ENCODE peak calls at places on chromosome 10, in six cellular contexts. M is IMR-90, R is mesenchymal stem cell, S is H1, Z is H9, E is neuronal stem cell. W is an unnamed sample.

GRCh38 chr10:24430591-24430990 is 221.7 kb downstream of the KIAA1217 start:
- DNase-seq in M (peak; percentile 23), R (no peak), S (no peak), Z (no peak), E (no peak), W (no peak)

GRCh38 chr10:14670551-14671240 is 104.0 kb downstream of the FAM107B start:
- DNase-seq in M (peak; percentile 82), R (peak; percentile 90), S (no peak), Z (peak; percentile 31), E (no peak), W (no peak)

GRCh38 chr10:65778753-65779152 is 1147.1 kb upstream of the LRRTM3 start:
- DNase-seq in M (no peak), R (no peak), S (no peak), Z (no peak), E (no peak), W (no peak)

GRCh38 chr10:27464993-27465392 is 39.1 kb upstream of the RAB18 start:
- DNase-seq in M (no peak), R (no peak), S (no peak), Z (no peak), E (no peak), W (no peak)

GRCh38 chr10:129658673-129659072 is 191.6 kb downstream of the MGMT start:
- DNase-seq in M (no peak), R (no peak), S (no peak), Z (peak; percentile 61), E (no peak), W (no peak)

GRCh38 chr10:97335188-97335619 is 675 bp upstream of the FRAT2 start:
- DNase-seq in M (no peak), R (no peak), S (peak; percentile 70), Z (peak; percentile 61), E (no peak), W (no peak)

GRCh38 chr10:95069286-95069685 is at the start of gene CYP2C8:
- DNase-seq in M (no peak), R (no peak), S (no peak), Z (no peak), E (no peak), W (no peak)

GRCh38 chr10:69906425-69906824 is 104.7 kb downstream of the COL13A1 start:
- DNase-seq in M (no peak), R (no peak), S (no peak), Z (no peak), E (no peak), W (no peak)

GRCh38 chr10:127945335-127945734 is 38.4 kb downstream of the PTPRE start:
- DNase-seq in M (peak; percentile 17), R (peak; percentile 70), S (no peak), Z (no peak), E (no peak), W (peak; percentile 87)

GRCh38 chr10:86344281-86344680 is 22.3 kb downstream of the GRID1 start:
- DNase-seq in M (no peak), R (no peak), S (no peak), Z (no peak), E (no peak), W (no peak)

GRCh38 chr10:112844681-112845080 is 105.4 kb upstream of the TCF7L2 start:
- DNase-seq in M (no peak), R (no peak), S (no peak), Z (no peak), E (no peak), W (no peak)

GRCh38 chr10:66627156-66627555 is 298.7 kb upstream of the LRRTM3 start:
- DNase-seq in M (no peak), R (peak; percentile 1), S (no peak), Z (peak; percentile 45), E (no peak), W (no peak)

GRCh38 chr10:49781247-49781646 is 19.1 kb upstream of the OGDHL start:
- DNase-seq in M (peak; percentile 21), R (no peak), S (no peak), Z (no peak), E (no peak), W (no peak)
- H3K4ac ChIP-seq in M (no peak overlapping the region), R (no peak overlapping the region), S (no peak overlapping the region), Z (no peak overlapping the region), E (no peak overlapping the region), W (no peak overlapping the region)

DNA sequence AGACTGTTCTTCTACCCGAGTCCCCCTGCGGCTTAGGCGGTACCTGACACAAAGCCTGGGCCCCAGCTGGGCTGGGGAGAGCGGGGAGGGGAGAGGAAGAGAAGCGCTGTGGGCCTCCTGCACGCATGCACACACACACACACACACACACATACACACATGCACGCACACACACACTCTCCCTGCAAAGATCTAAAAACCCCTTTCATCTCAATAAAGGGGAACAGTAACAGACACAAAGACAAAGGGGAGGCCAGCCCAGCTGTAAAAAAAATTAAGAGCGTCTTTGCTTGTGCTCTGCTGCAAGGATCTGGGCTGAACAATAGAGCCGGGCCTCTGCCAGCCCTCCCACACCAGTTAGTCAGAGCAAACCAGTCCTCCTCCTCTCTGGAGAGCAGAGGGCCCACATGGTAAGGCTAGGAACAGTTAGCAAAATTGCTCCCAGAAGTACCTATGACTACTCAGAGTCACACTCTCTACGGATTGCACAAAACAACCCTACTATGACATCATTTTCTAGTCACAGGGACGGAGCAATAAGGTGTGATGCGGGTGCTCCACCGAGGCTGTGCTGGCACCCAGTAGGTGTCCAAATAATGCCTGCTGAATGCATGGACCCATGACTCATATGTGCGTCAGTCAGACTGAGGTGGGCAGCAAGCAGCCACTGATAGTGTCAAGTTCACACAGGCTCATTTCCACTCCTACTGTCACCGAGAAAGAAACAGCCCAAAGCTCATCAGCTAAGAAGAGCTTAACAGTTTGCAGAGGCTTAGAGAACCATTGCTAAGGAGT is 9.2 kb downstream of the ITPRIP start:
- DNase-seq in M (peak; percentile 97), R (peak; percentile 95), S (no peak), Z (peak; percentile 60), E (peak; percentile 79), W (peak; percentile 100)
- H3K79me1 ChIP-seq in M (peaks cover 88% of the 10 kb centered on the region), R (peaks cover 9% of the 10 kb centered on the region), S (peaks cover 40% of the 10 kb centered on the region), Z (no peaks in the 10 kb centered on the region), E (peaks cover 5% of the 10 kb centered on the region), W (peaks cover 44% of the 10 kb centered on the region)

DNA sequence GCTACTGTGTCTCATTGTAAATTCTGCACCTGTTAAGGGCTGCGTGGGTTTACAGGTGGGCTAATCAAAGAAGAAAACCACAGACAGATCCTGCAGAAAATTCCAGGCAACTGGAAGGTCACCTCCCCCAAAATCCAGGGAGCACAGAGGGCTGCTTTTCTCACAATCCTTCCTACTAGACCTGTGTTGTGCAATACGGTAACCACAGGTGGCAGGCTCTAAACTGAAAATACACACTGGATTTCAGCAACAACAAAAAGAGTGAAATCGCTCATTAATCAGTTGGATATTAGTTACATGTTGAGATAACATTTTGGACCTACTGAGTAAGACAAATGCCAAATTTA is 83.2 kb downstream of the SLC16A9 start:
- DNase-seq in M (no peak), R (no peak), S (no peak), Z (no peak), E (no peak), W (no peak)
- H2AFZ ChIP-seq in M (no peak overlapping the region), R (no peak overlapping the region), S (no peak overlapping the region), Z (no peak overlapping the region), E (peak overlapping the region; percentile 80), W (no peak overlapping the region)

GRCh38 chr10:3949741-3950140 is 164.7 kb upstream of the KLF6 start:
- DNase-seq in M (no peak), R (no peak), S (no peak), Z (no peak), E (no peak), W (no peak)
- H3K4ac ChIP-seq in M (no peak overlapping the region), R (no peak overlapping the region), S (no peak overlapping the region), Z (no peak overlapping the region), E (no peak overlapping the region), W (peak overlapping the region; percentile 31)

GRCh38 chr10:126924915-126925300 is 19.7 kb downstream of the DOCK1 start:
- DNase-seq in M (peak; percentile 60), R (no peak), S (no peak), Z (no peak), E (no peak), W (peak; percentile 50)

GRCh38 chr10:126929391-126929790 is 24.2 kb downstream of the DOCK1 start:
- DNase-seq in M (no peak), R (no peak), S (no peak), Z (no peak), E (no peak), W (no peak)

GRCh38 chr10:126928252-126928651 is 23.0 kb downstream of the DOCK1 start:
- DNase-seq in M (no peak), R (no peak), S (no peak), Z (no peak), E (no peak), W (no peak)

GRCh38 chr10:126926568-126926967 is 21.3 kb downstream of the DOCK1 start:
- DNase-seq in M (no peak), R (no peak), S (no peak), Z (no peak), E (no peak), W (no peak)

GRCh38 chr10:126927799-126928198 is 22.6 kb downstream of the DOCK1 start:
- DNase-seq in M (no peak), R (no peak), S (no peak), Z (no peak), E (no peak), W (no peak)
- H3K79me1 ChIP-seq in M (peaks cover 93% of the 10 kb centered on the region), R (peaks cover 56% of the 10 kb centered on the region), S (peaks cover 34% of the 10 kb centered on the region), Z (peaks cover 8% of the 10 kb centered on the region), E (peaks cover 4% of the 10 kb centered on the region), W (no peaks in the 10 kb centered on the region)